ENCODE peak calls at places on chromosomes 5 and 9, in nine cellular contexts. One of them, this sample, is unnamed.

GRCh38 chr9:125440411-125440810 is 178.8 kb downstream of the GAPVD1 start:
- DNase-seq in HS-5: no peak
- DNase-seq in M059J: no peak
- DNase-seq in stimulated activated CD8-positive, alpha-beta memory T cell treated with anti-CD3 and anti-CD28 coated beads, Interleukin-15, amount 100 ng/mL, for 24 hours: no peak
- DNase-seq in GM19239: no peak
- DNase-seq in BJ: no peak
- DNase-seq in ELR: no peak
- DNase-seq in H7: peak; percentile 30
- DNase-seq in progenitor cell of endocrine pancreas: no peak
- DNase-seq in this sample: no peak

GRCh38 chr5:113663879-113664278 is 150.4 kb downstream of the YTHDC2 start:
- DNase-seq in HS-5: no peak
- DNase-seq in M059J: peak; percentile 46
- DNase-seq in stimulated activated CD8-positive, alpha-beta memory T cell treated with anti-CD3 and anti-CD28 coated beads, Interleukin-15, amount 100 ng/mL, for 24 hours: no peak
- DNase-seq in GM19239: peak; percentile 4
- DNase-seq in BJ: no peak
- DNase-seq in ELR: peak; percentile 55
- DNase-seq in H7: peak; percentile 19
- DNase-seq in progenitor cell of endocrine pancreas: peak; percentile 12
- DNase-seq in this sample: no peak

GRCh38 chr5:155150012-155150411 is 136.5 kb downstream of the KIF4B start:
- DNase-seq in HS-5: no peak
- DNase-seq in M059J: no peak
- DNase-seq in stimulated activated CD8-positive, alpha-beta memory T cell treated with anti-CD3 and anti-CD28 coated beads, Interleukin-15, amount 100 ng/mL, for 24 hours: no peak
- DNase-seq in GM19239: no peak
- DNase-seq in BJ: no peak
- DNase-seq in ELR: no peak
- DNase-seq in H7: no peak
- DNase-seq in progenitor cell of endocrine pancreas: no peak
- DNase-seq in this sample: no peak

GRCh38 chr5:33745101-33745770 is 146.6 kb downstream of the ADAMTS12 start:
- DNase-seq in HS-5: no peak
- DNase-seq in M059J: no peak
- DNase-seq in stimulated activated CD8-positive, alpha-beta memory T cell treated with anti-CD3 and anti-CD28 coated beads, Interleukin-15, amount 100 ng/mL, for 24 hours: no peak
- DNase-seq in GM19239: no peak
- DNase-seq in BJ: no peak
- DNase-seq in ELR: no peak
- DNase-seq in H7: no peak
- DNase-seq in progenitor cell of endocrine pancreas: no peak
- DNase-seq in this sample: no peak

GRCh38 chr9:97525451-97525850 is 24.0 kb downstream of the TMOD1 start:
- DNase-seq in HS-5: no peak
- DNase-seq in M059J: peak; percentile 98
- DNase-seq in stimulated activated CD8-positive, alpha-beta memory T cell treated with anti-CD3 and anti-CD28 coated beads, Interleukin-15, amount 100 ng/mL, for 24 hours: no peak
- DNase-seq in GM19239: no peak
- DNase-seq in BJ: peak; percentile 53
- DNase-seq in ELR: peak; percentile 71
- DNase-seq in H7: no peak
- DNase-seq in progenitor cell of endocrine pancreas: no peak
- DNase-seq in this sample: no peak

GRCh38 chr9:34594177-34594576 is 4.7 kb upstream of the CNTFR start:
- DNase-seq in HS-5: no peak
- DNase-seq in M059J: no peak
- DNase-seq in stimulated activated CD8-positive, alpha-beta memory T cell treated with anti-CD3 and anti-CD28 coated beads, Interleukin-15, amount 100 ng/mL, for 24 hours: no peak
- DNase-seq in GM19239: no peak
- DNase-seq in BJ: no peak
- DNase-seq in ELR: no peak
- DNase-seq in H7: no peak
- DNase-seq in progenitor cell of endocrine pancreas: no peak
- DNase-seq in this sample: no peak

GRCh38 chr5:14342306-14342705 is 199.2 kb downstream of the TRIO start:
- DNase-seq in HS-5: no peak
- DNase-seq in M059J: no peak
- DNase-seq in stimulated activated CD8-positive, alpha-beta memory T cell treated with anti-CD3 and anti-CD28 coated beads, Interleukin-15, amount 100 ng/mL, for 24 hours: no peak
- DNase-seq in GM19239: no peak
- DNase-seq in BJ: no peak
- DNase-seq in ELR: peak; percentile 62
- DNase-seq in H7: no peak
- DNase-seq in progenitor cell of endocrine pancreas: no peak
- DNase-seq in this sample: no peak

GRCh38 chr5:87541033-87541432 is 128.3 kb upstream of the CCNH start:
- DNase-seq in HS-5: peak; percentile 63
- DNase-seq in M059J: peak; percentile 72
- DNase-seq in stimulated activated CD8-positive, alpha-beta memory T cell treated with anti-CD3 and anti-CD28 coated beads, Interleukin-15, amount 100 ng/mL, for 24 hours: no peak
- DNase-seq in GM19239: no peak
- DNase-seq in BJ: no peak
- DNase-seq in ELR: peak; percentile 56
- DNase-seq in H7: peak; percentile 5
- DNase-seq in progenitor cell of endocrine pancreas: no peak
- DNase-seq in this sample: peak; percentile 8

GRCh38 chr9:110830495-110830894 is 161.9 kb downstream of the MUSK start:
- DNase-seq in HS-5: no peak
- DNase-seq in M059J: no peak
- DNase-seq in stimulated activated CD8-positive, alpha-beta memory T cell treated with anti-CD3 and anti-CD28 coated beads, Interleukin-15, amount 100 ng/mL, for 24 hours: no peak
- DNase-seq in GM19239: no peak
- DNase-seq in BJ: no peak
- DNase-seq in ELR: no peak
- DNase-seq in H7: no peak
- DNase-seq in progenitor cell of endocrine pancreas: no peak
- DNase-seq in this sample: no peak

GRCh38 chr9:121819511-121820231 is 168.2 kb downstream of the DAB2IP start:
- DNase-seq in HS-5: no peak
- DNase-seq in M059J: peak; percentile 57
- DNase-seq in stimulated activated CD8-positive, alpha-beta memory T cell treated with anti-CD3 and anti-CD28 coated beads, Interleukin-15, amount 100 ng/mL, for 24 hours: no peak
- DNase-seq in GM19239: no peak
- DNase-seq in BJ: no peak
- DNase-seq in ELR: peak; percentile 55
- DNase-seq in H7: peak; percentile 93
- DNase-seq in progenitor cell of endocrine pancreas: no peak
- DNase-seq in this sample: no peak

GRCh38 chr5:31630931-31631330 is 8.0 kb upstream of the PDZD2 start:
- DNase-seq in HS-5: no peak
- DNase-seq in M059J: peak; percentile 5
- DNase-seq in stimulated activated CD8-positive, alpha-beta memory T cell treated with anti-CD3 and anti-CD28 coated beads, Interleukin-15, amount 100 ng/mL, for 24 hours: no peak
- DNase-seq in GM19239: no peak
- DNase-seq in BJ: no peak
- DNase-seq in ELR: no peak
- DNase-seq in H7: no peak
- DNase-seq in progenitor cell of endocrine pancreas: no peak
- DNase-seq in this sample: no peak

GRCh38 chr5:109053995-109054417 is 306.3 kb downstream of the FER start:
- DNase-seq in HS-5: no peak
- DNase-seq in M059J: peak; percentile 14
- DNase-seq in stimulated activated CD8-positive, alpha-beta memory T cell treated with anti-CD3 and anti-CD28 coated beads, Interleukin-15, amount 100 ng/mL, for 24 hours: no peak
- DNase-seq in GM19239: no peak
- DNase-seq in BJ: peak; percentile 78
- DNase-seq in ELR: no peak
- DNase-seq in H7: no peak
- DNase-seq in progenitor cell of endocrine pancreas: no peak
- DNase-seq in this sample: no peak

GRCh38 chr5:123754167-123754840 is 242.3 kb downstream of the CSNK1G3 start:
- DNase-seq in HS-5: no peak
- DNase-seq in M059J: no peak
- DNase-seq in stimulated activated CD8-positive, alpha-beta memory T cell treated with anti-CD3 and anti-CD28 coated beads, Interleukin-15, amount 100 ng/mL, for 24 hours: no peak
- DNase-seq in GM19239: no peak
- DNase-seq in BJ: no peak
- DNase-seq in ELR: peak; percentile 51
- DNase-seq in H7: no peak
- DNase-seq in progenitor cell of endocrine pancreas: no peak
- DNase-seq in this sample: no peak

GRCh38 chr5:173903396-173904140 is 15.4 kb downstream of the CPEB4 start:
- DNase-seq in HS-5: no peak
- DNase-seq in M059J: no peak
- DNase-seq in stimulated activated CD8-positive, alpha-beta memory T cell treated with anti-CD3 and anti-CD28 coated beads, Interleukin-15, amount 100 ng/mL, for 24 hours: no peak
- DNase-seq in GM19239: no peak
- DNase-seq in BJ: no peak
- DNase-seq in ELR: no peak
- DNase-seq in H7: no peak
- DNase-seq in progenitor cell of endocrine pancreas: no peak
- DNase-seq in this sample: no peak

GRCh38 chr5:111675540-111675939 is 81.5 kb downstream of the NREP start:
- DNase-seq in HS-5: no peak
- DNase-seq in M059J: no peak
- DNase-seq in stimulated activated CD8-positive, alpha-beta memory T cell treated with anti-CD3 and anti-CD28 coated beads, Interleukin-15, amount 100 ng/mL, for 24 hours: no peak
- DNase-seq in GM19239: no peak
- DNase-seq in BJ: no peak
- DNase-seq in ELR: no peak
- DNase-seq in H7: peak; percentile 9
- DNase-seq in progenitor cell of endocrine pancreas: no peak
- DNase-seq in this sample: no peak

GRCh38 chr5:161002571-161003074 is 150.6 kb upstream of the ATP10B start:
- DNase-seq in HS-5: no peak
- DNase-seq in M059J: no peak
- DNase-seq in stimulated activated CD8-positive, alpha-beta memory T cell treated with anti-CD3 and anti-CD28 coated beads, Interleukin-15, amount 100 ng/mL, for 24 hours: no peak
- DNase-seq in GM19239: no peak
- DNase-seq in BJ: no peak
- DNase-seq in ELR: no peak
- DNase-seq in H7: no peak
- DNase-seq in progenitor cell of endocrine pancreas: no peak
- DNase-seq in this sample: no peak

GRCh38 chr5:2902186-2902585 is 150.7 kb upstream of the IRX2 start:
- DNase-seq in HS-5: no peak
- DNase-seq in M059J: no peak
- DNase-seq in stimulated activated CD8-positive, alpha-beta memory T cell treated with anti-CD3 and anti-CD28 coated beads, Interleukin-15, amount 100 ng/mL, for 24 hours: no peak
- DNase-seq in GM19239: no peak
- DNase-seq in BJ: no peak
- DNase-seq in ELR: no peak
- DNase-seq in H7: peak; percentile 53
- DNase-seq in progenitor cell of endocrine pancreas: no peak
- DNase-seq in this sample: no peak

GRCh38 chr5:3009605-3010004 is 258.1 kb upstream of the IRX2 start:
- DNase-seq in HS-5: no peak
- DNase-seq in M059J: no peak
- DNase-seq in stimulated activated CD8-positive, alpha-beta memory T cell treated with anti-CD3 and anti-CD28 coated beads, Interleukin-15, amount 100 ng/mL, for 24 hours: no peak
- DNase-seq in GM19239: no peak
- DNase-seq in BJ: no peak
- DNase-seq in ELR: no peak
- DNase-seq in H7: no peak
- DNase-seq in progenitor cell of endocrine pancreas: no peak
- DNase-seq in this sample: no peak

GRCh38 chr9:32502459-32502858 is 23.5 kb downstream of the RIGI start:
- DNase-seq in HS-5: peak; percentile 42
- DNase-seq in M059J: peak; percentile 93
- DNase-seq in stimulated activated CD8-positive, alpha-beta memory T cell treated with anti-CD3 and anti-CD28 coated beads, Interleukin-15, amount 100 ng/mL, for 24 hours: no peak
- DNase-seq in GM19239: no peak
- DNase-seq in BJ: no peak
- DNase-seq in ELR: peak; percentile 97
- DNase-seq in H7: no peak
- DNase-seq in progenitor cell of endocrine pancreas: no peak
- DNase-seq in this sample: no peak

GRCh38 chr5:151784141-151784540 is 12.4 kb downstream of the G3BP1 start:
- DNase-seq in HS-5: no peak
- DNase-seq in M059J: no peak
- DNase-seq in stimulated activated CD8-positive, alpha-beta memory T cell treated with anti-CD3 and anti-CD28 coated beads, Interleukin-15, amount 100 ng/mL, for 24 hours: no peak
- DNase-seq in GM19239: no peak
- DNase-seq in BJ: no peak
- DNase-seq in ELR: no peak
- DNase-seq in H7: no peak
- DNase-seq in progenitor cell of endocrine pancreas: no peak
- DNase-seq in this sample: no peak

GRCh38 chr5:89759824-89760223 is 649.7 kb downstream of the CETN3 start:
- DNase-seq in HS-5: no peak
- DNase-seq in M059J: no peak
- DNase-seq in stimulated activated CD8-positive, alpha-beta memory T cell treated with anti-CD3 and anti-CD28 coated beads, Interleukin-15, amount 100 ng/mL, for 24 hours: no peak
- DNase-seq in GM19239: no peak
- DNase-seq in BJ: no peak
- DNase-seq in ELR: no peak
- DNase-seq in H7: no peak
- DNase-seq in progenitor cell of endocrine pancreas: no peak
- DNase-seq in this sample: no peak

GRCh38 chr5:14588758-14589543 is 7.4 kb downstream of the OTULINL start:
- DNase-seq in HS-5: no peak
- DNase-seq in M059J: no peak
- DNase-seq in stimulated activated CD8-positive, alpha-beta memory T cell treated with anti-CD3 and anti-CD28 coated beads, Interleukin-15, amount 100 ng/mL, for 24 hours: no peak
- DNase-seq in GM19239: no peak
- DNase-seq in BJ: no peak
- DNase-seq in ELR: no peak
- DNase-seq in H7: no peak
- DNase-seq in progenitor cell of endocrine pancreas: no peak
- DNase-seq in this sample: no peak

GRCh38 chr9:117413346-117414219 is 1.3 kb downstream of the ASTN2 start:
- DNase-seq in HS-5: no peak
- DNase-seq in M059J: no peak
- DNase-seq in stimulated activated CD8-positive, alpha-beta memory T cell treated with anti-CD3 and anti-CD28 coated beads, Interleukin-15, amount 100 ng/mL, for 24 hours: no peak
- DNase-seq in GM19239: no peak
- DNase-seq in BJ: no peak
- DNase-seq in ELR: no peak
- DNase-seq in H7: peak; percentile 87
- DNase-seq in progenitor cell of endocrine pancreas: peak; percentile 37
- DNase-seq in this sample: peak; percentile 32

This sample was measured in substantia nigra.